ENCODE peak calls at places on chromosome 21, in six cellular contexts. C is NCI-H774, N is T-cell, I is BE2C, P is IMR-90, Y is NAMALWA. W is an unnamed sample.

GRCh38 chr21:45980271-45980670 is 1.3 kb upstream of the COL6A1 start:
- DNase-seq in C (no peak), N (no peak), I (no peak), Y (no peak), P (no peak), W (no peak)

GRCh38 chr21:29145354-29145782 is 14.9 kb downstream of the MAP3K7CL start:
- DNase-seq in N (no peak), C (no peak), P (peak; percentile 95), I (no peak), Y (no peak), W (no peak)

GRCh38 chr21:43691086-43691795 is 27.7 kb upstream of the PDXK start:
- DNase-seq in I (no peak), C (no peak), N (no peak), Y (no peak), P (no peak), W (no peak)

GRCh38 chr21:36171327-36171726 is 14.7 kb downstream of the DOP1B start:
- DNase-seq in Y (no peak), I (no peak), N (no peak), C (no peak), P (no peak), W (no peak)

GRCh38 chr21:45939521-45940045 is 42.0 kb upstream of the COL6A1 start:
- DNase-seq in N (no peak), I (no peak), Y (no peak), P (no peak), C (no peak), W (no peak)

GRCh38 chr21:33998809-33999208 is 74.6 kb upstream of the MRPS6 start:
- DNase-seq in C (no peak), N (no peak), I (no peak), Y (no peak), P (no peak), W (no peak)

GRCh38 chr21:35563885-35564451 is 496.4 kb downstream of the SETD4 start:
- DNase-seq in Y (no peak), I (no peak), N (no peak), C (no peak), P (peak; percentile 91), W (no peak)

GRCh38 chr21:28459193-28459592 is 533.5 kb downstream of the LTN1 start:
- DNase-seq in P (no peak), I (no peak), C (no peak), Y (peak; percentile 27), N (no peak), W (no peak)

GRCh38 chr21:32719085-32719484 is 8.7 kb downstream of the SYNJ1 start:
- DNase-seq in P (no peak), N (no peak), C (no peak), I (no peak), Y (no peak), W (no peak)

GRCh38 chr21:44477712-44478111 is 22.4 kb downstream of the LRRC3 start:
- DNase-seq in Y (no peak), N (no peak), I (no peak), P (no peak), C (no peak), W (no peak)

GRCh38 chr21:33801424-33802405 is 113.9 kb downstream of the ATP5PO start:
- DNase-seq in C (peak; percentile 79), P (peak; percentile 80), Y (no peak), I (no peak), N (no peak), W (no peak)

GRCh38 chr21:37871121-37871862 is 45.0 kb downstream of the KCNJ6 start:
- DNase-seq in I (no peak), C (no peak), N (no peak), Y (no peak), P (peak; percentile 91), W (no peak)

GRCh38 chr21:41438425-41439113 is 12.5 kb downstream of the MX1 start:
- DNase-seq in N (no peak), C (no peak), I (no peak), P (no peak), Y (no peak), W (no peak)

W was measured in CD4-positive, alpha-beta T cell.